ENCODE peak calls at places on chromosomes 5 and 9, in five cellular contexts. I is lower lobe of right lung; R is heart right ventricle; L is brain microvascular endothelial cell; J is CD8-positive, alpha-beta T cell. W is an unnamed sample.

GRCh38 chr5:35644543-35644942 is 26.9 kb downstream of the SPEF2 start:
- DNase-seq in I (no peak), R (no peak), L (no peak), J (no peak), W (no peak)

GRCh38 chr5:10563132-10563939 is 534 bp upstream of the ANKRD33B start:
- DNase-seq in I (peak), R (peak), L (peak), J (no peak), W (peak)

GRCh38 chr5:75885849-75886596 is 168.8 kb upstream of the POC5 start:
- DNase-seq in I (no peak), R (no peak), L (peak), J (no peak), W (no peak)

GRCh38 chr5:16140417-16140816 is 39.2 kb downstream of the MARCHF11 start:
- DNase-seq in I (no peak), R (no peak), L (no peak), J (no peak), W (no peak)

GRCh38 chr9:128382261-128382660 is 11.1 kb downstream of the URM1 start:
- DNase-seq in I (no peak), R (no peak), L (no peak), J (no peak), W (peak)

GRCh38 chr5:40494631-40495030 is 185.1 kb upstream of the PTGER4 start:
- DNase-seq in I (no peak), R (no peak), L (no peak), J (no peak), W (no peak)

GRCh38 chr9:135365013-135365768 is 114.4 kb upstream of the PPP1R26 start:
- DNase-seq in I (no peak), R (no peak), L (no peak), J (no peak), W (no peak)

GRCh38 chr5:34591723-34592122 is 64.4 kb upstream of the RAI14 start:
- DNase-seq in I (no peak), R (no peak), L (no peak), J (no peak), W (no peak)

GRCh38 chr5:142248853-142249462 is 75.9 kb downstream of the SPRY4 start:
- DNase-seq in I (peak), R (peak), L (no peak), J (no peak), W (peak)

GRCh38 chr9:129628709-129629108 is 2.7 kb downstream of the NTMT1 start:
- DNase-seq in I (no peak), R (no peak), L (no peak), J (no peak), W (no peak)

GRCh38 chr9:129626079-129626943 is at the start of gene NTMT1:
- DNase-seq in I (peak), R (peak), L (peak), J (peak), W (peak)

GRCh38 chr9:129629251-129629650 is 3.3 kb downstream of the NTMT1 start:
- DNase-seq in I (no peak), R (no peak), L (no peak), J (no peak), W (no peak)

GRCh38 chr9:129626944-129627297 is 958 bp downstream of the NTMT1 start:
- DNase-seq in I (no peak), R (no peak), L (peak), J (no peak), W (peak)

GRCh38 chr9:129627556-129628492 is 1.9 kb downstream of the NTMT1 start:
- DNase-seq in I (no peak), R (no peak), L (no peak), J (no peak), W (peak)
- H3K4me3 ChIP-seq in I (peak), R (peak), L (peak), J (peak), W (peak)

DNA sequence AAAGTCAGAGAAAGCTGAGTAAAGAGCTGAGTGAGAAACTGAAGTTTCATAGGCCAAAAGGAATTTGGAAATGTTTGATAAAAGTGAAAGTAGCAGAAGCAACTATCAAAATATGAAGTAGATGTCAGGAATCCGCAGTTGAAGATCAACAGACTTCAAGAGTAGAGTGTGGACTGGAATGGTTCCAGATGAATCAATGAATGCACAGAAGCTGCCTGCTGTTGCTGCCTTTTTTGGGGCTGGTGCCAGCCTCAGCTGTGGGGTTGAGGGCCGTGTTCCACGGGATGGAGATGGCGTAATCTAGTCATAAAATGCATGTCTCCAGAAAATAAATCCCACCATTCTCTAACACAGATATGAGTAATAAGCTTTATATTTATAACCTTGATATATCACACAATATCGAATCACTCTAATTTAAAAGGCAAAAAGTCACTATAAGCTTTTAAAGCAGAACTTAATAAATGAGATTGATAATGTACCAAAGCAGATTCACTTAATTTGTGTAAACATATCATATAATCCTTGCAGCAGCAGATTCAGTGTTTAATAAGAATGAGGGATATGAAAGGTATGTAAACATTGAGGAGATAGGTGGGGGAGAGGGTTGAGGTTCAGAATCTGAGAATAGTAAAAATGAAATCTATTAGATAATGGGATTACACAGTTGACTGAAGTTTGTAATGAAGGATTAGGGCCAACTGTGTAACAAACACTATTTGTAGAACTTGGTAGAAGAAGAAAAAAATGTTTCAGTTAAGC is 652.3 kb upstream of the FTMT start:
- DNase-seq in I (no peak), R (no peak), L (peak), J (no peak), W (peak)
- H3K4me3 ChIP-seq in I (no peak), R (no peak), L (no peak), J (no peak), W (peak)

GRCh38 chr5:26889810-26890209 is 148.6 kb downstream of the CDH9 start:
- DNase-seq in I (no peak), R (no peak), L (no peak), J (no peak), W (no peak)

GRCh38 chr5:26894719-26895263 is 143.6 kb downstream of the CDH9 start:
- DNase-seq in I (no peak), R (no peak), L (peak), J (no peak), W (no peak)

DNA sequence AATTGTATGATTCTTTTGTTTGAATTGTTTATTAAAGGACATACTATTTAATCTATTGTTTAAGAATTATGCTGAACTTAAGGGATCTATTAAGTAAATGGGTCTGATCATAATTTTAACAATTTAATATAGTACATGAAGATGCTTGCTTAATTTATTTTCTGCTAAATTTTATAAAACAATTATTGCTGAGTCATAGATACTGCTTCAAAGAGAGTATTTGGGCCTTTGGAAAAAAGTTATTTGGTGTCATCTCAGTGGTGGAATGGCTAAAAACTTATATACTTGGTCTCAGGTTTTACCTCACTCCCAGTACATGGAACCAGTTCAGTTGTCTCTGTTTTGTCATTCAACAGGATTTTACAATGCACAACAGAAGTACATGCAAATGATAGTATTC is 145.3 kb downstream of the CDH9 start:
- DNase-seq in I (no peak), R (no peak), L (no peak), J (no peak), W (no peak)
- H3K4me3 ChIP-seq in I (no peak), R (no peak), L (no peak), J (no peak), W (no peak)

GRCh38 chr9:130665431-130666392 is 1.3 kb downstream of the PRDM12 start:
- DNase-seq in I (no peak), R (no peak), L (no peak), J (no peak), W (no peak)
- H3K4me3 ChIP-seq in I (no peak), R (no peak), L (no peak), J (no peak), W (no peak)

GRCh38 chr9:89309166-89309565 is 1.8 kb upstream of the CKS2 start:
- DNase-seq in I (no peak), R (no peak), L (no peak), J (no peak), W (no peak)
- H3K4me3 ChIP-seq in I (no peak), R (no peak), L (no peak), J (no peak), W (no peak)

GRCh38 chr9:5698004-5698403 is 69.1 kb downstream of the RIC1 start:
- DNase-seq in I (no peak), R (no peak), L (no peak), J (no peak), W (peak)
- H3K4me3 ChIP-seq in I (no peak), R (no peak), L (no peak), J (no peak), W (no peak)

GRCh38 chr9:100474082-100474949 is 1.4 kb downstream of the TMEFF1 start:
- DNase-seq in I (no peak), R (no peak), L (no peak), J (no peak), W (no peak)
- H3K4me3 ChIP-seq in I (peak), R (no peak), L (peak), J (peak), W (peak)

GRCh38 chr5:150644058-150644457 is 3.6 kb downstream of the SYNPO start:
- DNase-seq in I (no peak), R (no peak), L (no peak), J (no peak), W (no peak)

GRCh38 chr5:150644496-150644895 is 4.0 kb downstream of the SYNPO start:
- DNase-seq in I (no peak), R (no peak), L (no peak), J (no peak), W (no peak)

GRCh38 chr5:150641826-150642566 is 1.5 kb downstream of the SYNPO start:
- DNase-seq in I (no peak), R (no peak), L (no peak), J (no peak), W (peak)

GRCh38 chr5:150642567-150642927 is 2.1 kb downstream of the SYNPO start:
- DNase-seq in I (peak), R (peak), L (peak), J (no peak), W (peak)

GRCh38 chr5:150642991-150643710 is 2.7 kb downstream of the SYNPO start:
- DNase-seq in I (no peak), R (no peak), L (peak), J (no peak), W (no peak)
- H3K4me3 ChIP-seq in I (peak), R (no peak), L (peak), J (no peak), W (no peak)

DNA sequence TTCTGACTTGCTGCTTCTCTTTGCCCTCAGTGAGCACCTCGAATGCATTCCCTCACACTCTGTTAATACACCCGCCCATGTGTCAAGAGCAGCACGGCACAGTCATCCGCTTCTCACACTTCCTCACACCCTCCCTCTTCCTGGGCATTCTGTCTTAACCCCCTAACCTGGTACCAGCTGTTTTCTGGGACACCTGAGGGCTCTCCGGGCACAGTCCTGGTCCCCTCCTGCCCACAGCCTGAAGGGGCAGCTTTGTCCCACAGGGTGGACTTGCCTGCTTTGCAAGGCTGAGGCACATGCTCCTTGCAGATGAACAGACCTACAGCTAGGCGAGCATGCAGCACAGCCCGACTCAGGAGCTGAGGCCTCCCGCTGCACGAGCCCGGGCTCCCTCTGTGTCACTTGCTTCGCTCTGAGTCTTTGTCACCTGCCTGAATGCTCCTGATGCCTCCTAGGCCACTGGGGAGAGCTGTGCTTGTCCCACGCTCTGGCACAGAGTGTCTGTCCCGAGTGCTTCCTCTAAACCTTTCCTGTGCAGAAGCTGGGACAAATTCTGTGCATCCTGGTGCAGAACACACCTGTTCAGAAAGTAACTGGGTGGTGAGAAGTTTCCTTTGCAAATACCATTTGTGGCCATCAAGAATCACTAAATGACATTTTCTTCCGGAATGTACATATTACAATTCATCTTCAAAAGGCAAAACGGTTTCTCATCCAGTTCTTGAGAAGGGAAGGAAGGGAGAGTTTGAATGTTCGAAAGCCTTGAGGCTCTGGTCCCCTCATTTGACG is 47.8 kb downstream of the AHRR start:
- DNase-seq in I (peak), R (no peak), L (no peak), J (peak), W (peak)
- H3K4me3 ChIP-seq in I (no peak), R (no peak), L (no peak), J (no peak), W (no peak)

DNA sequence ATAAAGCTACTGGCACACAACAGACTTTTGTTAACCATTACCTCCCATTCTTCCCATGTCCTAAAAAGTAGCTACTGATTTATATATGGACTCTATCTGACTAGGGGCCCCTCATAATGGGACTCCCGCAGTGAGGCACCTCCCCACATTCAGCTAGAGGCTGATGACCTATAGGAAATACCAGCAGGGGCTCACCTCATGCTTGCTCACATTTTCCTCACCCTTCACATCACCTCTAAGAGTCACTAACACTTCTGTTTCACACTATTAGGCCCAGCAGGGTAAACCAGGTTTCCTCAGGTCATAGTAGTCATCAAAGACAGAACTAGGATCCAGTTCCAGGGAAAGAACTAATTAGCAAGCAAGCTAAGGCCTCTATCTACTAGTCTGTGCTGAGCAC is 60.7 kb downstream of the PRELID2 start:
- DNase-seq in I (no peak), R (no peak), L (no peak), J (no peak), W (no peak)
- H3K4me3 ChIP-seq in I (no peak), R (no peak), L (no peak), J (no peak), W (no peak)

W was measured in fibroblast of lung.